ENCODE peak calls at places on chromosomes 7 and 10, in nine cellular contexts. U is stomach, C is prostate gland, G is upper lobe of left lung, J is H1, B is vagina, O is GM23338, E is GM12891, F is suprapubic skin. T is an unnamed sample.

GRCh38 chr7:17385612-17386011 is 87.2 kb downstream of the AHR start:
- DNase-seq in U (no peak), C (no peak), G (no peak), J (no peak), B (no peak), O (no peak), E (no peak), F (no peak), T (no peak)

GRCh38 chr7:3439333-3440030 is 138.4 kb downstream of the SDK1 start:
- DNase-seq in U (no peak), C (no peak), G (no peak), J (no peak), B (no peak), O (no peak), E (no peak), F (no peak), T (no peak)

GRCh38 chr7:47690902-47691558 is 109.1 kb upstream of the TNS3 start:
- DNase-seq in U (no peak), C (no peak), G (no peak), J (no peak), B (no peak), O (no peak), E (no peak), F (peak), T (no peak)

GRCh38 chr10:26829810-26830515 is 30.8 kb downstream of the ABI1 start:
- DNase-seq in U (no peak), C (no peak), G (no peak), J (no peak), B (no peak), O (no peak), E (no peak), F (no peak), T (no peak)

GRCh38 chr7:55546826-55547225 is 25.5 kb downstream of the VOPP1 start:
- DNase-seq in U (peak), C (peak), G (no peak), J (no peak), B (no peak), O (no peak), E (no peak), F (peak), T (peak)

GRCh38 chr10:47299989-47300931 is at the start of gene GDF10:
- DNase-seq in U (no peak), C (no peak), G (peak), J (no peak), B (no peak), O (peak), E (no peak), F (peak), T (no peak)

GRCh38 chr7:155269766-155270585 is 27.7 kb upstream of the INSIG1 start:
- DNase-seq in U (no peak), C (no peak), G (no peak), J (no peak), B (no peak), O (no peak), E (no peak), F (no peak), T (no peak)

GRCh38 chr10:21572578-21572977 is 38.5 kb downstream of the MLLT10 start:
- DNase-seq in U (no peak), C (no peak), G (no peak), J (no peak), B (no peak), O (no peak), E (no peak), F (no peak), T (no peak)

GRCh38 chr10:37314862-37315261 is 189.5 kb downstream of the ANKRD30A start:
- DNase-seq in U (no peak), C (no peak), G (no peak), J (no peak), B (no peak), O (no peak), E (no peak), F (no peak), T (no peak)

GRCh38 chr10:82742478-82742877 is 867.5 kb downstream of the NRG3 start:
- DNase-seq in U (peak), C (no peak), G (no peak), J (no peak), B (no peak), O (peak), E (no peak), F (no peak), T (no peak)

GRCh38 chr10:124561206-124561605 is 99.6 kb downstream of the LHPP start:
- DNase-seq in U (no peak), C (no peak), G (no peak), J (no peak), B (no peak), O (no peak), E (no peak), F (peak), T (no peak)

GRCh38 chr7:42543953-42544352 is 306.9 kb upstream of the GLI3 start:
- DNase-seq in U (no peak), C (no peak), G (no peak), J (no peak), B (no peak), O (no peak), E (no peak), F (no peak), T (no peak)

GRCh38 chr7:99563650-99564049 is 5.2 kb downstream of the ZNF655 start:
- DNase-seq in U (no peak), C (no peak), G (no peak), J (no peak), B (no peak), O (no peak), E (no peak), F (no peak), T (no peak)

GRCh38 chr10:60967854-60968484 is 24.0 kb upstream of the RHOBTB1 start:
- DNase-seq in U (no peak), C (no peak), G (no peak), J (no peak), B (no peak), O (no peak), E (no peak), F (no peak), T (no peak)

GRCh38 chr10:21329995-21330627 is 195.4 kb downstream of the SKIDA1 start:
- DNase-seq in U (no peak), C (no peak), G (no peak), J (no peak), B (no peak), O (no peak), E (no peak), F (no peak), T (no peak)

GRCh38 chr10:79052311-79053080 is 16.3 kb upstream of the ZMIZ1 start:
- DNase-seq in U (peak), C (no peak), G (no peak), J (no peak), B (no peak), O (peak), E (no peak), F (peak), T (no peak)

GRCh38 chr7:20217193-20217948 is at the start of gene MACC1:
- DNase-seq in U (peak), C (peak), G (no peak), J (peak), B (no peak), O (peak), E (no peak), F (no peak), T (peak)

GRCh38 chr10:97185326-97186058 is at the start of gene SLIT1:
- DNase-seq in U (no peak), C (no peak), G (peak), J (no peak), B (no peak), O (peak), E (no peak), F (no peak), T (no peak)

GRCh38 chr7:43220250-43220649 is 107.8 kb downstream of the HECW1 start:
- DNase-seq in U (no peak), C (no peak), G (no peak), J (no peak), B (no peak), O (no peak), E (no peak), F (no peak), T (no peak)

GRCh38 chr10:3935141-3935540 is 150.1 kb upstream of the KLF6 start:
- DNase-seq in U (no peak), C (peak), G (no peak), J (no peak), B (no peak), O (no peak), E (peak), F (no peak), T (no peak)

GRCh38 chr10:119355930-119356329 is 148.6 kb downstream of the GRK5 start:
- DNase-seq in U (no peak), C (no peak), G (no peak), J (no peak), B (no peak), O (peak), E (no peak), F (no peak), T (peak)

GRCh38 chr10:133021963-133022783 is 65.6 kb upstream of the ADGRA1 start:
- DNase-seq in U (no peak), C (no peak), G (peak), J (no peak), B (no peak), O (no peak), E (no peak), F (no peak), T (no peak)

GRCh38 chr10:30431435-30431911 is 2.5 kb upstream of the MAP3K8 start:
- DNase-seq in U (peak), C (no peak), G (peak), J (no peak), B (no peak), O (peak), E (no peak), F (no peak), T (peak)
- TF ChIP-seq POLR2AphosphoS5 in U (no peak), C (no peak), G (peak), J (no peak), B (no peak), O (no peak), E (no peak), F (no peak), T (no peak)

GRCh38 chr7:22013711-22014110 is 68.0 kb upstream of the CDCA7L start:
- DNase-seq in U (no peak), C (no peak), G (no peak), J (no peak), B (no peak), O (no peak), E (no peak), F (no peak), T (no peak)

GRCh38 chr7:22016547-22016946 is 70.8 kb upstream of the CDCA7L start:
- DNase-seq in U (no peak), C (no peak), G (no peak), J (no peak), B (no peak), O (no peak), E (no peak), F (no peak), T (no peak)
- TF ChIP-seq POLR2AphosphoS5 in U (no peak), C (no peak), G (no peak), J (no peak), B (no peak), O (no peak), E (no peak), F (no peak), T (no peak)

GRCh38 chr7:28126047-28127041 is 54.3 kb downstream of the JAZF1 start:
- DNase-seq in U (no peak), C (no peak), G (no peak), J (no peak), B (no peak), O (no peak), E (no peak), F (no peak), T (peak)

GRCh38 chr7:28128608-28129007 is 52.0 kb downstream of the JAZF1 start:
- DNase-seq in U (no peak), C (no peak), G (no peak), J (no peak), B (no peak), O (no peak), E (no peak), F (no peak), T (no peak)

GRCh38 chr7:28133872-28134271 is 46.7 kb downstream of the JAZF1 start:
- DNase-seq in U (no peak), C (no peak), G (no peak), J (no peak), B (no peak), O (no peak), E (no peak), F (no peak), T (no peak)

GRCh38 chr7:28132959-28133745 is 47.4 kb downstream of the JAZF1 start:
- DNase-seq in U (no peak), C (no peak), G (no peak), J (no peak), B (no peak), O (no peak), E (no peak), F (no peak), T (no peak)

DNA sequence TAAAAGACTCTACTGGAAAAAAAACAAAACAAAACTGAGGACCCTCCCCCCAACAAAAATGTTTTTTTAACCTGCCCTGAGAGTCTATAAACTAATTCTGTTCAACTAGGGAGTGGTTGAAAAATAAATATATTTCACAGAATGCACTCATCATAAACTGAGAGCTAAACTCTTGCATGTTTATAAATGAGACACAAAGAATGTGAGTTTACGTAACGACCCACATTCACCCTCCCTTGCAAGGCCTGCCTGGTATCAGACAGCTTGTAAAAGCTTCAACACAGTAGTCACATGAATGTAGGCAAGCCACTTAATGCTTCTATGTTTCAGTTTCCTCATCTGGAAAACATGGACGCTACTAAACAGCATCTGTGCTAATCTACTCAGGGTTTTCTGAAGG is 50.3 kb downstream of the JAZF1 start:
- DNase-seq in U (no peak), C (no peak), G (no peak), J (no peak), B (no peak), O (no peak), E (no peak), F (no peak), T (no peak)
- TF ChIP-seq POLR2AphosphoS5 in U (peak), C (peak), G (no peak), J (no peak), B (no peak), O (no peak), E (no peak), F (no peak), T (no peak)

DNA sequence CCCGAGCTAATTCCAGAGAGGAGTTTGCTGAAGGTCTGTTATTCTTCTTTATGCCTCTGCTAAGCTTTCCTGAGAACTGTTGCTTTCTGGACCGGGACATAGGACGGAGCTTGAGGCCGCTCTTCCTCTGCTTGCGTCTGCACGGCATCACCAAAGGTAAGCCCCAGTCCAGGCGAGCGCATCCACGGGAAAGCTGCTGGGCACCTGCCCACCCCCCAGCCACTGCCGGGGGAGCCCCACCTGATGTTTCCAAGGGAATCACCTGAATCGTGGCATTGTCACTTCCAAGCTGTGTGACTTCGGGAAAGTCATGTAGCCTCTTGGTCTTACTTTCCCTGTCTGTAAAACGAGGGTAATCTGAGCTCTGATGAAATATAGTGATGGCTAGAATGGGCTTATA is 45.1 kb upstream of the PLEKHA1 start:
- DNase-seq in U (no peak), C (no peak), G (no peak), J (no peak), B (peak), O (no peak), E (no peak), F (peak), T (no peak)
- TF ChIP-seq POLR2AphosphoS5 in U (no peak), C (no peak), G (no peak), J (no peak), B (no peak), O (no peak), E (no peak), F (no peak), T (no peak)

GRCh38 chr7:11706666-11707605 is 125.1 kb downstream of the THSD7A start:
- DNase-seq in U (peak), C (peak), G (no peak), J (no peak), B (no peak), O (no peak), E (no peak), F (no peak), T (no peak)
- TF ChIP-seq POLR2AphosphoS5 in U (no peak), C (peak), G (no peak), J (no peak), B (no peak), O (no peak), E (no peak), F (no peak), T (no peak)

GRCh38 chr7:22443370-22444180 is 56.4 kb downstream of the STEAP1B start:
- DNase-seq in U (no peak), C (no peak), G (no peak), J (no peak), B (no peak), O (no peak), E (no peak), F (no peak), T (no peak)

GRCh38 chr7:22445871-22446270 is 54.1 kb downstream of the STEAP1B start:
- DNase-seq in U (no peak), C (no peak), G (no peak), J (no peak), B (no peak), O (no peak), E (no peak), F (no peak), T (no peak)

GRCh38 chr7:22444181-22444966 is 55.6 kb downstream of the STEAP1B start:
- DNase-seq in U (peak), C (peak), G (peak), J (no peak), B (no peak), O (no peak), E (no peak), F (no peak), T (no peak)

GRCh38 chr7:22447008-22447407 is 53.0 kb downstream of the STEAP1B start:
- DNase-seq in U (no peak), C (no peak), G (no peak), J (no peak), B (no peak), O (no peak), E (no peak), F (no peak), T (no peak)

DNA sequence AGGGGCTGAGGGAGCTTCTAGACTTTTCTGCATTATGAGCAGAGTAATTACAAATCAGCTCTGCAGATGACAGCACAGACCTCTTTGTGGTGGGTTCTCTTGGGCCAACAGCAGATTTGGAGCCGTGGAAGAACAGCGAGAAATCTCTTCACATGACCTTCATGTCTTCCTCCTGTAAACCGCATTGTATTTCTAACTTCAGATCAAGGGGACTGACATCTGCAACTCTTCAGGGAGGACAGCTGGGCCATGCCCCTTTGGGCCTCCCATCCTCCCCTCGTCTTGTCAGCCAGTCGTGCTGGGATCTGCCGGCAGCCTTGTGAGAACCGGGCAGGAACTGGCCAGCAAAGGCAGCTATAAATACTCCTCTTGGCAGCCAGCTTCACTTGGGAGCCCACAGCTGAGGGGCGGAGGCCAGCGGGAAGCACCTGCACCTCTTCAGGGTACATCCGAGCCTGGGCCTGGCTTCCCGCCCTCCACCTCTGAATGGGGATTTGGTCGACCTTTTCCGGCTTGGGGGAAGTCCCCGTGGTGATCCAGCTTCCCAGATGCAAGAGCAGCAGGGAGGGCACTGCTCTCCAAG is 54.8 kb downstream of the STEAP1B start:
- DNase-seq in U (peak), C (peak), G (peak), J (no peak), B (no peak), O (peak), E (no peak), F (peak), T (no peak)
- TF ChIP-seq POLR2AphosphoS5 in U (peak), C (peak), G (peak), J (no peak), B (peak), O (no peak), E (no peak), F (no peak), T (no peak)

GRCh38 chr10:14801693-14802092 is 27.0 kb upstream of the FAM107B start:
- DNase-seq in U (no peak), C (no peak), G (no peak), J (no peak), B (no peak), O (peak), E (no peak), F (no peak), T (no peak)
- TF ChIP-seq POLR2AphosphoS5 in U (no peak), C (no peak), G (no peak), J (no peak), B (no peak), O (no peak), E (no peak), F (no peak), T (no peak)